ENCODE peak calls at places on chromosomes 13 and 19, in six cellular contexts. One of them, this sample, is unnamed.

GRCh38 chr19:29277107-29277506 is 64.2 kb upstream of the UQCRFS1 start:
- ATAC-seq in upper lobe of left lung: no peak
- ATAC-seq in HepG2: no peak
- ATAC-seq in A549: peak
- ATAC-seq in GM12878: peak
- ATAC-seq in K562: peak
- ATAC-seq in this sample: no peak

GRCh38 chr13:110575322-110576069 is 14.0 kb upstream of the RAB20 start:
- ATAC-seq in upper lobe of left lung: peak
- ATAC-seq in HepG2: peak
- ATAC-seq in A549: peak
- ATAC-seq in GM12878: peak
- ATAC-seq in K562: peak
- ATAC-seq in this sample: peak

GRCh38 chr19:29779921-29780320 is 31.9 kb upstream of the CCNE1 start:
- ATAC-seq in upper lobe of left lung: no peak
- ATAC-seq in HepG2: peak
- ATAC-seq in A549: no peak
- ATAC-seq in GM12878: no peak
- ATAC-seq in K562: peak
- ATAC-seq in this sample: no peak

GRCh38 chr19:9650345-9650744 is 24.6 kb downstream of the ZNF562 start:
- ATAC-seq in upper lobe of left lung: no peak
- ATAC-seq in HepG2: no peak
- ATAC-seq in A549: no peak
- ATAC-seq in GM12878: no peak
- ATAC-seq in K562: no peak
- ATAC-seq in this sample: no peak

GRCh38 chr13:110319774-110320509 is 12.9 kb downstream of the COL4A2 start:
- ATAC-seq in upper lobe of left lung: peak
- ATAC-seq in HepG2: no peak
- ATAC-seq in A549: peak
- ATAC-seq in GM12878: no peak
- ATAC-seq in K562: no peak
- ATAC-seq in this sample: peak

GRCh38 chr19:41844601-41845000 is at the start of gene LYPD4:
- ATAC-seq in upper lobe of left lung: no peak
- ATAC-seq in HepG2: no peak
- ATAC-seq in A549: peak
- ATAC-seq in GM12878: no peak
- ATAC-seq in K562: peak
- ATAC-seq in this sample: no peak

GRCh38 chr19:6414793-6415591 is 9.6 kb downstream of the KHSRP start:
- ATAC-seq in upper lobe of left lung: no peak
- ATAC-seq in HepG2: no peak
- ATAC-seq in A549: no peak
- ATAC-seq in GM12878: no peak
- ATAC-seq in K562: no peak
- ATAC-seq in this sample: no peak

GRCh38 chr19:57802269-57802668 is 12.4 kb downstream of the ZNF552 start:
- ATAC-seq in upper lobe of left lung: no peak
- ATAC-seq in HepG2: no peak
- ATAC-seq in A549: no peak
- ATAC-seq in GM12878: peak
- ATAC-seq in K562: peak
- ATAC-seq in this sample: no peak

GRCh38 chr19:30046522-30046921 is 104.5 kb downstream of the URI1 start:
- ATAC-seq in upper lobe of left lung: no peak
- ATAC-seq in HepG2: no peak
- ATAC-seq in A549: peak
- ATAC-seq in GM12878: peak
- ATAC-seq in K562: peak
- ATAC-seq in this sample: no peak

GRCh38 chr13:35923347-35923746 is 207.8 kb downstream of the DCLK1 start:
- ATAC-seq in upper lobe of left lung: no peak
- ATAC-seq in HepG2: no peak
- ATAC-seq in A549: peak
- ATAC-seq in GM12878: no peak
- ATAC-seq in K562: no peak
- ATAC-seq in this sample: no peak

GRCh38 chr13:42574011-42574410 is at the start of gene TNFSF11:
- ATAC-seq in upper lobe of left lung: no peak
- ATAC-seq in HepG2: no peak
- ATAC-seq in A549: no peak
- ATAC-seq in GM12878: peak
- ATAC-seq in K562: no peak
- ATAC-seq in this sample: no peak

GRCh38 chr19:50969413-50969760 is at the start of gene KLK6:
- ATAC-seq in upper lobe of left lung: no peak
- ATAC-seq in HepG2: peak
- ATAC-seq in A549: no peak
- ATAC-seq in GM12878: no peak
- ATAC-seq in K562: no peak
- ATAC-seq in this sample: no peak

GRCh38 chr13:30576528-30576927 is 41.2 kb upstream of the USPL1 start:
- ATAC-seq in upper lobe of left lung: no peak
- ATAC-seq in HepG2: no peak
- ATAC-seq in A549: no peak
- ATAC-seq in GM12878: no peak
- ATAC-seq in K562: peak
- ATAC-seq in this sample: no peak

DNA sequence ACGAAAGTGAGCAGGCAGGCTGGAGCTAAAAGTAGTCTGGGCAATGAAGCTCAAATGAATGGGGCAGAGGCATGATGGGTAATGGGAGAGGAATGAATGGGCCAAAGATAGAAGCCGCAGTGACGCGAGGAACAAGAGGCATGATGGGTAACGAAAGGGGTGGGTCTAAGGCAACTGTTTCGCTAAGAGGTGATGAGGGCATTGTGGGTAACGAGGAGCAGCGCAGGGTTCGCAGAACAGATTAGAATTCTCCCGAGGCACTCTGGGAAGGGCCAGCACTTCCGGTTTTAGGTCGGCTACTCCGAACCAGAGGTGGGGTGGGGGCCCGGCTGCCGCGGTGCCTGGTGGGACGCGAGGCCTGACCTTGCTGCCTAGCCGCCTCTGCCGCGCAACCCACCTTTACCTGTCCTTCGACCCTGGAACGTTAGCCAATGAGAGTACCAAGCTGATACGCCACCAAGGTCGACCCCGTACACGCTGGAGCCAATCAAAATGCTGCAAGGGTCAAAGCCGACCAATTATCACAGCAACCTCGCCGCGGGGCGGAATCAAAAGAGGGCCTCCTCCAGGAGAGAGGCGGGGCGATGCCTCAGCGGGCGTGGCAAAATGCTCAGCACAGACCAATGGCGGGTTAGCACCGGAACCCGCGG is 563 bp upstream of the TOMM40 start:
- ATAC-seq in upper lobe of left lung: peak
- ATAC-seq in HepG2: peak
- ATAC-seq in A549: peak
- ATAC-seq in GM12878: peak
- ATAC-seq in K562: peak
- ATAC-seq in this sample: peak
- TF ChIP-seq EP300 in upper lobe of left lung: no peak
- TF ChIP-seq EP300 in HepG2: peak
- TF ChIP-seq EP300 in A549: no peak
- TF ChIP-seq EP300 in GM12878: peak
- TF ChIP-seq EP300 in K562: peak
- TF ChIP-seq EP300 in this sample: no peak

DNA sequence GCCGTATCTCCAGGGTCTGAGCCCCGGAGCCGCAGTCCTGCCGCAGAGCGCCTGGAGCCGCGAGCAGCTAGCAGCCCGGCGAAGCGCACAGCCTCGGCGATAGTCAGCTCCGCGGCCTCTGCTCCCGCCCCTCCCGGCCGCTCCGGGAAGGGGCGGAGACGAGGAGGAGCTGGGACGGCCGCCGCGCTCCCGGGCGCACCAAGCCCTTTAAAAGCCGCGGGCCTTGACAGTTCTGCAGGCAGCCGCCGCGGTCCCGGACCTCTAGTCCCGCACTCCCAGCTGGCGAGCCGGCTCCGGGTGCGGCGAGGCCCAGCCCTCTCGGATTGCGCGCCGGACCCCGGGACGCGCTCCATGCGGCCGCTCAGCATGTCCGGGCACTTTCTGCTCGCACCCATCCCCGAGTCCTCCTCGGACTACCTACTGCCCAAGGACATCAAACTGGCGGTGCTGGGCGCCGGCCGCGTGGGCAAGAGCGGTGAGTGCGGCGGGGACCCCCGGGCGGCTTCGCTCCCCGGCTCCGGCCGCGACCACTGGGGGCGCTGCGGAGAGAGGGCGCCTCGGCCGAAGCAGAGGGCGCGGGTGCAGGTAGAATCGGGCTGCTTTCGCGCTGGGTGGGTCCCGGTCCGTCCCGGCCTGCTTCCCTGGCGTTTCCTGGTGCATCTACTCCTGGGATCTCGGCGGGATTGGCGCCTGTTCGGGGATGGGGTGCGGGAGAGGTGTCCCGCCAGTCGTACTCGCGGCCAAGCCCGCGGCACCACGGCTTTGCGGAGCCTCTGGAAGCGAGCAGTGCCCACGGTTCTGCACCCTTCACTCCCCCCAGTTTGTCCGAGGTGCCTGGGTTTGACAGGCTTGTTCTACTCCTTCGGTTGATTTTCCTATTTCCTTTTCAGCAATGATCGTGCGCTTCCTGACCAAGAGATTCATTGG is at the start of gene RASL11A:
- ATAC-seq in upper lobe of left lung: peak
- ATAC-seq in HepG2: peak
- ATAC-seq in A549: peak
- ATAC-seq in GM12878: peak
- ATAC-seq in K562: peak
- ATAC-seq in this sample: peak
- TF ChIP-seq EP300 in upper lobe of left lung: no peak
- TF ChIP-seq EP300 in HepG2: no peak
- TF ChIP-seq EP300 in A549: no peak
- TF ChIP-seq EP300 in GM12878: no peak
- TF ChIP-seq EP300 in K562: no peak
- TF ChIP-seq EP300 in this sample: no peak

DNA sequence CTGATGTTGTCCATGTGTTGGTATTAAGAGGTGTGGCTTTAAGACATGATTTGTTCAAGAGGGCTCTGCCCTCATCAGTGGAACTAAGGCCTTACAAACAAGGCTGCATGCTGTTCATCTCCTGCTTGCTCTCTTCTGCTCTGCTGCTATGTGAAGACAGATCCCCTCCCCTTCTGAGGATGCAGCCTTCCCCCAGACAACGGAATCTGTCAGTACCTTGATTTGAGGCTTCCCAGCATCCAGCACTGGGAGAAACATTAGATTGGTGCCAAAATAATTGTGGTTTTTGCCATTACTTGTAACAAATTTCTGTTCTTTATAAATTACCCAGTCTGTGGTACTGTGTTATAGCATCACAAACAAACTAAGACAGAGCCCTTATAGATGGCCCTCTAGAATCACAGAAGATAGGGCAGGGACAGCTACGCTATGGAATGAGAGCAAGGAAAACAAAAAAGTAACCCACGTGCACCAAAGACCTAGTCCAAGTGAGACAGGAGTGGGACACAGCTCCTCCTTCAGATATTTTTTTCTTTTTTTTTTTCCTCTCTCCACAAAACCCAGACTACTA is 151.5 kb upstream of the RXFP2 start:
- ATAC-seq in upper lobe of left lung: no peak
- ATAC-seq in HepG2: no peak
- ATAC-seq in A549: no peak
- ATAC-seq in GM12878: no peak
- ATAC-seq in K562: no peak
- ATAC-seq in this sample: no peak
- TF ChIP-seq EP300 in upper lobe of left lung: no peak
- TF ChIP-seq EP300 in HepG2: no peak
- TF ChIP-seq EP300 in A549: no peak
- TF ChIP-seq EP300 in GM12878: no peak
- TF ChIP-seq EP300 in K562: no peak
- TF ChIP-seq EP300 in this sample: no peak

DNA sequence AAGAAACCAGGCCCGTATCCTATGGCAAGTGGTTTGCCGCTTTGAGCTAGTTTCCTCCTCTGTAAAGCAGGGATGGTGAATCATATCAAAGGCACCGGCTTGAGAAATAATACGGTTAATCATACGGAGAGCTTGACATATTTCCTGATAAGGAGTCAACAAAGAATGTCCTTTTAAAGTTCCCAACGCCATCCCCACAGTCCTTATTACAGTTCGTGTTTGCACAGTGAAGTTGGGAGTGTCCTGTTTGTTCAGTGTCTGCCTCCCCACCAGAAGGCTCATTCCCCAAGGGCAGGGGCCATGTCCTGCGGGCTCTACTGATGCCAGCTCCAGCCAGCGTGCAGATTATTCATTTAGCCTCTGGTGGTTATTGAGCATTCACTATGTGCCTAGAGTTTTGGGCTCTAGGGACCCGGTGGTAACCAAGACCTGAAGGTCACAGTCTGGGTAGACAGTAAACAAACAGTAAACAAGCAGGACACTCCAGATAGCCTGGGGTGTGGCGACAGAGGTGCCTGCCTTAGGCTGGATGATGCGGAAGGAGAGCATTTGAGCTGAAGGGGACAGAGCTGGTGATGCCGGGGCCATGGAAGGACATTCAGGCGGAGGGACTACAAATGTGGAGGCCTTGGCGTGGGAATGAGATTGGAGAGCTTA is 6.3 kb downstream of the GRAMD1A start:
- ATAC-seq in upper lobe of left lung: peak
- ATAC-seq in HepG2: peak
- ATAC-seq in A549: peak
- ATAC-seq in GM12878: no peak
- ATAC-seq in K562: no peak
- ATAC-seq in this sample: no peak
- TF ChIP-seq EP300 in upper lobe of left lung: peak
- TF ChIP-seq EP300 in HepG2: peak
- TF ChIP-seq EP300 in A549: peak
- TF ChIP-seq EP300 in GM12878: no peak
- TF ChIP-seq EP300 in K562: no peak
- TF ChIP-seq EP300 in this sample: no peak

DNA sequence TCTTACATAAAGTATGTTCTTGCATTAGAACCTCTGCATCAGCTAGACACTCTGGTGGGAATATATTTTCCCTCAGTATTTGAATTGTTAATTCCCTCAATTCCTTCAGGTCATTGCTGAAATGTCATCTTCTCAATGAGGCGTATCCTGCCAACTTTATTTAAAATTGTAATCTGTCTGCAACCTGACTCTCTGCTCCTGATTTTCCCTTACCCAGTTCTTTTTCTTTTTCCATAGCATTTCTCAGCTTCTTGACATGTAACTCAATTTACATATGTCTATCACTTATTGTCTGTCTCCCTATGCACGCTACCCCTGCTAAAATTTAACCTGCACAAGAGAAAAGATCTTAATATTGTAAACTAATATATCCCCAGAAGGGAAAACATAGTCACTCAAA is 138.1 kb downstream of the UGGT2 start:
- ATAC-seq in upper lobe of left lung: no peak
- ATAC-seq in HepG2: no peak
- ATAC-seq in A549: no peak
- ATAC-seq in GM12878: no peak
- ATAC-seq in K562: no peak
- ATAC-seq in this sample: no peak
- TF ChIP-seq EP300 in upper lobe of left lung: no peak
- TF ChIP-seq EP300 in HepG2: no peak
- TF ChIP-seq EP300 in A549: no peak
- TF ChIP-seq EP300 in GM12878: no peak
- TF ChIP-seq EP300 in K562: no peak
- TF ChIP-seq EP300 in this sample: no peak

GRCh38 chr13:33204130-33204927 is 81.2 kb downstream of the STARD13 start:
- ATAC-seq in upper lobe of left lung: no peak
- ATAC-seq in HepG2: no peak
- ATAC-seq in A549: no peak
- ATAC-seq in GM12878: peak
- ATAC-seq in K562: no peak
- ATAC-seq in this sample: peak
- TF ChIP-seq EP300 in upper lobe of left lung: peak
- TF ChIP-seq EP300 in HepG2: no peak
- TF ChIP-seq EP300 in A549: no peak
- TF ChIP-seq EP300 in GM12878: no peak
- TF ChIP-seq EP300 in K562: no peak
- TF ChIP-seq EP300 in this sample: no peak

GRCh38 chr19:18985257-18985656 is 44.2 kb upstream of the HOMER3 start:
- ATAC-seq in upper lobe of left lung: no peak
- ATAC-seq in HepG2: no peak
- ATAC-seq in A549: no peak
- ATAC-seq in GM12878: no peak
- ATAC-seq in K562: no peak
- ATAC-seq in this sample: no peak
- TF ChIP-seq EP300 in upper lobe of left lung: no peak
- TF ChIP-seq EP300 in HepG2: no peak
- TF ChIP-seq EP300 in A549: no peak
- TF ChIP-seq EP300 in GM12878: no peak
- TF ChIP-seq EP300 in K562: no peak
- TF ChIP-seq EP300 in this sample: no peak

This sample was measured in gastroesophageal sphincter.